ENCODE peak calls at places on chromosome 4, in nine cellular contexts. One of them, this sample, is unnamed.

GRCh38 chr4:26330186-26330787 is 9.5 kb downstream of the RBPJ start:
- DNase-seq in GM20000: peak
- DNase-seq in AG08395: peak
- DNase-seq in GM23248: peak
- DNase-seq in glomerular endothelial cell: no peak
- DNase-seq in SHP77: peak
- DNase-seq in GM03348: peak
- DNase-seq in DMS79 treated with DMSO at 0.1 percent for 48 hours: peak
- DNase-seq in IMR-90: peak
- DNase-seq in this sample: peak

GRCh38 chr4:21790437-21791029 is 158.0 kb downstream of the KCNIP4 start:
- DNase-seq in AG08395: no peak
- DNase-seq in GM03348: peak
- DNase-seq in glomerular endothelial cell: peak
- DNase-seq in GM23248: peak
- DNase-seq in GM20000: no peak
- DNase-seq in DMS79 treated with DMSO at 0.1 percent for 48 hours: peak
- DNase-seq in SHP77: no peak
- DNase-seq in IMR-90: peak
- DNase-seq in this sample: peak

GRCh38 chr4:40040908-40041307 is 15.7 kb upstream of the N4BP2 start:
- DNase-seq in GM03348: no peak
- DNase-seq in GM20000: no peak
- DNase-seq in glomerular endothelial cell: no peak
- DNase-seq in GM23248: no peak
- DNase-seq in DMS79 treated with DMSO at 0.1 percent for 48 hours: no peak
- DNase-seq in IMR-90: no peak
- DNase-seq in SHP77: no peak
- DNase-seq in AG08395: no peak
- DNase-seq in this sample: no peak

GRCh38 chr4:74546020-74546419 is 101.1 kb downstream of the AREG start:
- DNase-seq in DMS79 treated with DMSO at 0.1 percent for 48 hours: no peak
- DNase-seq in GM20000: no peak
- DNase-seq in IMR-90: no peak
- DNase-seq in GM03348: peak
- DNase-seq in AG08395: no peak
- DNase-seq in GM23248: peak
- DNase-seq in SHP77: no peak
- DNase-seq in glomerular endothelial cell: peak
- DNase-seq in this sample: no peak

GRCh38 chr4:168483786-168484185 is 3.5 kb upstream of the DDX60L start:
- DNase-seq in DMS79 treated with DMSO at 0.1 percent for 48 hours: no peak
- DNase-seq in GM20000: no peak
- DNase-seq in glomerular endothelial cell: no peak
- DNase-seq in IMR-90: peak
- DNase-seq in SHP77: no peak
- DNase-seq in AG08395: peak
- DNase-seq in GM03348: peak
- DNase-seq in GM23248: peak
- DNase-seq in this sample: no peak

GRCh38 chr4:24517676-24518075 is 66.7 kb downstream of the DHX15 start:
- DNase-seq in glomerular endothelial cell: no peak
- DNase-seq in GM03348: no peak
- DNase-seq in SHP77: no peak
- DNase-seq in DMS79 treated with DMSO at 0.1 percent for 48 hours: no peak
- DNase-seq in GM20000: no peak
- DNase-seq in AG08395: no peak
- DNase-seq in GM23248: no peak
- DNase-seq in IMR-90: no peak
- DNase-seq in this sample: no peak

GRCh38 chr4:181874582-181874981 is 368.6 kb upstream of the TENM3 start:
- DNase-seq in GM20000: no peak
- DNase-seq in AG08395: no peak
- DNase-seq in glomerular endothelial cell: no peak
- DNase-seq in GM03348: no peak
- DNase-seq in DMS79 treated with DMSO at 0.1 percent for 48 hours: no peak
- DNase-seq in IMR-90: no peak
- DNase-seq in SHP77: no peak
- DNase-seq in GM23248: no peak
- DNase-seq in this sample: no peak

GRCh38 chr4:10115657-10116624 is 658 bp downstream of the WDR1 start:
- DNase-seq in DMS79 treated with DMSO at 0.1 percent for 48 hours: peak
- DNase-seq in GM20000: peak
- DNase-seq in SHP77: peak
- DNase-seq in glomerular endothelial cell: no peak
- DNase-seq in AG08395: peak
- DNase-seq in IMR-90: no peak
- DNase-seq in GM03348: peak
- DNase-seq in GM23248: peak
- DNase-seq in this sample: no peak

GRCh38 chr4:119284876-119285611 is 36.9 kb downstream of the FABP2 start:
- DNase-seq in IMR-90: peak
- DNase-seq in SHP77: no peak
- DNase-seq in AG08395: peak
- DNase-seq in GM20000: no peak
- DNase-seq in GM23248: peak
- DNase-seq in glomerular endothelial cell: no peak
- DNase-seq in DMS79 treated with DMSO at 0.1 percent for 48 hours: no peak
- DNase-seq in GM03348: no peak
- DNase-seq in this sample: no peak

GRCh38 chr4:120692964-120693363 is 229.6 kb downstream of the PRDM5 start:
- DNase-seq in IMR-90: peak
- DNase-seq in glomerular endothelial cell: peak
- DNase-seq in GM20000: no peak
- DNase-seq in DMS79 treated with DMSO at 0.1 percent for 48 hours: no peak
- DNase-seq in GM23248: peak
- DNase-seq in AG08395: peak
- DNase-seq in SHP77: no peak
- DNase-seq in GM03348: peak
- DNase-seq in this sample: no peak

GRCh38 chr4:16516796-16517413 is 290.6 kb upstream of the TAPT1 start:
- DNase-seq in GM20000: no peak
- DNase-seq in glomerular endothelial cell: no peak
- DNase-seq in SHP77: no peak
- DNase-seq in GM03348: peak
- DNase-seq in AG08395: peak
- DNase-seq in GM23248: peak
- DNase-seq in DMS79 treated with DMSO at 0.1 percent for 48 hours: no peak
- DNase-seq in IMR-90: peak
- DNase-seq in this sample: no peak